ENCODE peak calls at places on chromosomes 1 and 21, in four cellular contexts. P is left ventricle myocardium superior, Q is right cardiac atrium, F is natural killer cell. A is an unnamed sample.

GRCh38 chr1:204320413-204320812 is 39.3 kb downstream of the PLEKHA6 start:
- ATAC-seq in Q (peak), F (no peak), P (no peak), A (peak)

GRCh38 chr21:16624468-16625102 is 888.3 kb upstream of the CXADR start:
- ATAC-seq in P (peak), F (no peak), Q (no peak), A (no peak)

GRCh38 chr1:147897030-147897756 is 5.4 kb upstream of the GJA8 start:
- ATAC-seq in F (no peak), Q (peak), P (peak), A (no peak)

GRCh38 chr1:227744668-227745067 is 9.4 kb downstream of the SNAP47 start:
- ATAC-seq in F (no peak), Q (no peak), P (no peak), A (no peak)

GRCh38 chr1:199710974-199711373 is 316.5 kb upstream of the NR5A2 start:
- ATAC-seq in F (no peak), P (no peak), Q (no peak), A (no peak)

GRCh38 chr1:93123141-93123783 is 44.2 kb downstream of the MTF2 start:
- ATAC-seq in P (no peak), F (no peak), Q (no peak), A (peak)

GRCh38 chr1:172352435-172352834 is 68.0 kb upstream of the C1orf105 start:
- ATAC-seq in Q (no peak), P (no peak), F (no peak), A (peak)

GRCh38 chr1:183323849-183324683 is 94.1 kb downstream of the NMNAT2 start:
- ATAC-seq in P (no peak), F (no peak), Q (no peak), A (peak)